ENCODE peak calls at places on chromosomes 6 and 20, in seven cellular contexts. F is PC-9, W is cardiac muscle cell, L is uterus, Z is left lung, N is mammary epithelial cell, C is WERI-Rb-1. U is an unnamed sample.

GRCh38 chr6:71181565-71181964 is 107.0 kb upstream of the OGFRL1 start:
- DNase-seq in C (no peak), L (no peak), Z (no peak), W (peak; percentile 49), N (peak; percentile 81), F (peak; percentile 77), U (no peak)

GRCh38 chr6:113696960-113697359 is 160.2 kb upstream of the MARCKS start:
- DNase-seq in W (no peak), N (peak; percentile 37), F (no peak), C (no peak), Z (no peak), L (no peak), U (no peak)

GRCh38 chr6:148105695-148106094 is 236.9 kb upstream of the SASH1 start:
- DNase-seq in W (no peak), F (no peak), C (no peak), N (no peak), Z (no peak), L (no peak), U (no peak)

GRCh38 chr6:69985180-69985579 is 118.8 kb downstream of the COL19A1 start:
- DNase-seq in Z (no peak), W (no peak), L (no peak), N (peak; percentile 7), F (no peak), C (no peak), U (no peak)

GRCh38 chr6:108798672-108799355 is 49.4 kb upstream of the ARMC2 start:
- DNase-seq in L (peak; percentile 32), C (peak; percentile 82), Z (no peak), F (no peak), W (peak; percentile 22), N (no peak), U (no peak)

GRCh38 chr6:125747589-125748533 is 1.6 kb upstream of the HEY2 start:
- DNase-seq in C (peak; percentile 43), L (no peak), Z (peak; percentile 88), W (peak; percentile 72), F (no peak), N (peak; percentile 48), U (peak; percentile 22)

GRCh38 chr6:5997420-5998093 is 9.2 kb downstream of the NRN1 start:
- DNase-seq in C (peak; percentile 60), N (peak; percentile 41), F (no peak), Z (peak; percentile 91), L (no peak), W (no peak), U (no peak)

GRCh38 chr20:56360133-56360898 is 1.5 kb downstream of the FAM210B start:
- DNase-seq in C (no peak), F (no peak), N (no peak), L (no peak), W (no peak), Z (no peak), U (peak; percentile 30)

GRCh38 chr20:58647814-58648501 is 3.1 kb upstream of the STX16 start:
- DNase-seq in L (peak; percentile 64), F (no peak), N (no peak), W (no peak), Z (no peak), C (no peak), U (peak; percentile 58)

GRCh38 chr6:85129881-85130280 is 320.0 kb upstream of the NT5E start:
- DNase-seq in L (no peak), F (no peak), N (peak; percentile 0), Z (no peak), C (no peak), W (no peak), U (no peak)

GRCh38 chr6:1348675-1349074 is 36.8 kb downstream of the FOXQ1 start:
- DNase-seq in N (no peak), F (no peak), C (no peak), W (peak; percentile 20), Z (no peak), L (no peak), U (no peak)

GRCh38 chr20:56426926-56427325 is 14.9 kb downstream of the CASS4 start:
- DNase-seq in F (no peak), W (no peak), L (no peak), C (no peak), Z (no peak), N (no peak), U (no peak)

GRCh38 chr6:18350271-18350670 is 36.9 kb upstream of the RNF144B start:
- DNase-seq in W (no peak), N (peak; percentile 78), L (no peak), F (no peak), C (no peak), Z (no peak), U (no peak)

GRCh38 chr6:131519670-131520436 is 53.2 kb upstream of the ARG1 start:
- DNase-seq in Z (peak; percentile 28), L (no peak), F (peak; percentile 38), W (peak; percentile 59), N (peak; percentile 29), C (peak; percentile 57), U (peak; percentile 27)

GRCh38 chr6:12068899-12069557 is 56.9 kb downstream of the HIVEP1 start:
- DNase-seq in N (no peak), L (no peak), Z (no peak), F (peak; percentile 46), C (no peak), W (no peak), U (no peak)

GRCh38 chr6:138572200-138572875 is 73.0 kb upstream of the NHSL1 start:
- DNase-seq in W (peak; percentile 93), L (peak; percentile 55), N (peak; percentile 75), Z (peak; percentile 75), C (no peak), F (no peak), U (peak; percentile 84)

GRCh38 chr20:45552456-45552855 is 5.3 kb upstream of the EPPIN start:
- DNase-seq in L (no peak), Z (no peak), F (no peak), C (no peak), N (no peak), W (no peak), U (no peak)

GRCh38 chr6:43665376-43665775 is 20.5 kb downstream of the RSPH9 start:
- DNase-seq in N (no peak), W (no peak), Z (no peak), C (no peak), L (no peak), F (peak; percentile 76), U (no peak)

GRCh38 chr6:38502423-38502822 is 137.3 kb downstream of the BTBD9 start:
- DNase-seq in L (no peak), N (no peak), W (no peak), Z (no peak), F (no peak), C (no peak), U (no peak)

GRCh38 chr6:95233879-95234278 is 343.5 kb upstream of the MANEA start:
- DNase-seq in N (no peak), L (no peak), F (no peak), C (no peak), Z (no peak), W (no peak), U (no peak)

GRCh38 chr20:16615199-16615598 is 42.0 kb upstream of the KIF16B start:
- DNase-seq in C (no peak), N (peak; percentile 22), W (no peak), L (no peak), F (peak; percentile 63), Z (no peak), U (no peak)

GRCh38 chr6:45911691-45912090 is 104.0 kb downstream of the CLIC5 start:
- DNase-seq in L (no peak), F (no peak), Z (no peak), C (no peak), N (no peak), W (no peak), U (no peak)

GRCh38 chr20:59515013-59515905 is 89.1 kb upstream of the PHACTR3 start:
- DNase-seq in Z (peak; percentile 83), W (peak; percentile 90), F (peak; percentile 42), L (no peak), C (peak; percentile 86), N (peak; percentile 47), U (peak; percentile 39)

DNA sequence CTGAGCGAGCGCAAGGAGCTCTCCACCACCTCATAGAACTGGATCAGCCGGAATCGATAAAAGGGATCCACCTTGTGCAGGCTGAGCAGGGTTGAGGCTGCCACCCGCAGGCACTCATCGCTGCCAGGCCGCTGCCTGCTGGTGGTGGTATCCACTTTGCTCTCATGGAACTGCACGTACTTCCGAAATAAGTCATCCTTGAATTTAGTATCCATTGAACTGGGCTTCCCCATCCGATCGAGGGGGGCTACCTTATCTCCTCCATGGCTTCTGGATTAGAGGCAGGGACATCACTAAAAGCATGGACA is 7.1 kb downstream of the SPATA2 start:
- DNase-seq in N (no peak), C (no peak), F (no peak), Z (no peak), W (no peak), L (no peak), U (no peak)
- H3K36me3 ChIP-seq in N (peaks cover 4% of the 10 kb centered on the region), C (peaks cover 52% of the 10 kb centered on the region), F (peaks cover 48% of the 10 kb centered on the region), Z (no peaks in the 10 kb centered on the region), W (peaks cover 21% of the 10 kb centered on the region), L (no peaks in the 10 kb centered on the region), U (peaks cover 6% of the 10 kb centered on the region)

DNA sequence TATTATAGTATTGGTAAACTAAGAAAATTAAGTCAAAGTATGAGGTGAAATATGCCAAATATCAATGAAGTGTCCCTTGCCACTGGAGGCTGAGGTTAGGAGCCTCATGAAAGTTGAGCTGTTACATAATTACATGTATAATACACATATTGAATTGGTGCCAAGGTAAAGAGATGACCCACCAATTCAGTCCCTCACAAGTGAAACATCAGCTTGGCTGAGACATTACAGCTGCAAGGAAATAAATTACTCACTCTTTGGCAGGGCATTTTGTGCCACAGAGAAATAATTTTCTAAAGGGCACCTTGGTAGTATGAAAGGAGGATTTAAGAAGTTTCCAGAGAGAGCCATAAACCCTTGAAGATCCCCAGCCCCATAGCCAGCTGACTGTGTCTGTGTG is 127.4 kb downstream of the ADGRG6 start:
- DNase-seq in Z (no peak), W (no peak), L (no peak), N (no peak), F (no peak), C (no peak), U (no peak)
- TF ChIP-seq CTCF in Z (no peak), W (no peak), L (no peak), N (no peak), F (no peak), C (no peak), U (no peak)

DNA sequence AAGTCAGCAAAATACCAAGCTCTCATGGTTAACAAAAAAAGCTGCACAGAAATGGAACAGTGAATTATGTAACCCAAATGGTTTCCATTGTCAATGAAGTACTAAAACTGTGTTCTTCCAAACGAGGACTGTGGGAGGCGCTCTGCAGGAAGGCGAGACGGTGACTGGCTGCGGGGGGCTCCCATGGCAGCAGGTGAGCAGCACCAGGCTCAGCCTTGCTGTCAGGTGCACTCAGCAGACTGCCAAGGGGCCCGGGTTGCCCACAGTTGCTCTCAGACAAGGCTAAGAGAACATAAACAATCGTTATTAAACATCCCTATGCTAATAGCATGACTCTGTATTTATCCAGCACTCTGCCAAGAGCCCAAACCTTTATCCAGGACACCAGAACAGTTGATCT is 630.3 kb upstream of the ARID1B start:
- DNase-seq in F (no peak), Z (peak; percentile 64), C (no peak), N (no peak), L (no peak), W (no peak), U (no peak)
- H3K9me3 ChIP-seq in F (peaks cover 4% of the 10 kb centered on the region), Z (peaks cover 21% of the 10 kb centered on the region), C (no peaks in the 10 kb centered on the region), N (no peaks in the 10 kb centered on the region), L (no peaks in the 10 kb centered on the region), W (no peaks in the 10 kb centered on the region), U (no peaks in the 10 kb centered on the region)

DNA sequence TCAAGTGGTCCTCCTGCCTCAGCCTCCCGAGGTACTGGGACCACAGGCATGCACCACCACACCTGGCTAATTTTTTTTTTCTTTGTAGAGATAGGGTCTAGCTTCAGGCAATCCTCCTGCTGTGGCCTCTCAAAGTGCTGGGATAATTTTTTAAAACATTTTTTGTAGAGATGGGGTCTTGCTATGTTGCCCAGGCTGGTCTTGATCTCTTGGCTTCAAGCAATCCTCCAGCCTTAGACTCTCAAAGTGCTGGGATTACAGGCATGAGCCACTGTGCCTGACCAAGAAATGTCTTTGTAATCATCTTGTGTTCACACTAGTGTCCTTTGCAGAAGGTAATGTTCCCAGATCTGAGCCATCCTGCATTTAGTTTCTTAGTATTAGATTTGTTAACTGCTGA is 61.6 kb downstream of the RIPOR2 start:
- DNase-seq in W (no peak), Z (no peak), N (no peak), F (no peak), C (no peak), L (no peak), U (no peak)
- H3K36me3 ChIP-seq in W (no peaks in the 10 kb centered on the region), Z (no peaks in the 10 kb centered on the region), N (no peaks in the 10 kb centered on the region), F (no peaks in the 10 kb centered on the region), C (no peaks in the 10 kb centered on the region), L (no peaks in the 10 kb centered on the region), U (no peaks in the 10 kb centered on the region)